ENCODE peak calls at places on chromosome 20, in five cellular contexts. One of them, this sample, is unnamed.
A peak's percentile ranks its signal among the peaks of the same experiment; 100 is the strongest.

GRCh38 chr20:25320035-25320800 is 70.4 kb downstream of the ABHD12 start:
- DNase-seq in lower lobe of right lung: no peak
- DNase-seq in lung: no peak
- DNase-seq in uterus: peak; percentile 5
- DNase-seq in cardiac muscle cell: no peak
- DNase-seq in this sample: no peak

GRCh38 chr20:37345339-37346231 is at the start of gene SRC:
- DNase-seq in lower lobe of right lung: peak; percentile 87
- DNase-seq in lung: peak; percentile 84
- DNase-seq in uterus: peak; percentile 87
- DNase-seq in cardiac muscle cell: peak; percentile 74
- DNase-seq in this sample: peak; percentile 91

GRCh38 chr20:24489193-24489592 is 19.8 kb downstream of the SYNDIG1 start:
- DNase-seq in lower lobe of right lung: no peak
- DNase-seq in lung: no peak
- DNase-seq in uterus: no peak
- DNase-seq in cardiac muscle cell: no peak
- DNase-seq in this sample: no peak

GRCh38 chr20:45853484-45853883 is 3.7 kb downstream of the ACOT8 start:
- DNase-seq in lower lobe of right lung: no peak
- DNase-seq in lung: no peak
- DNase-seq in uterus: no peak
- DNase-seq in cardiac muscle cell: no peak
- DNase-seq in this sample: no peak

GRCh38 chr20:36384022-36384619 is 78.0 kb downstream of the DLGAP4 start:
- DNase-seq in lower lobe of right lung: no peak
- DNase-seq in lung: no peak
- DNase-seq in uterus: no peak
- DNase-seq in cardiac muscle cell: peak; percentile 83
- DNase-seq in this sample: no peak

GRCh38 chr20:16260911-16261310 is 312.3 kb downstream of the KIF16B start:
- DNase-seq in lower lobe of right lung: no peak
- DNase-seq in lung: no peak
- DNase-seq in uterus: no peak
- DNase-seq in cardiac muscle cell: no peak
- DNase-seq in this sample: no peak

GRCh38 chr20:31547017-31547675 is 32.9 kb downstream of the HM13 start:
- DNase-seq in lower lobe of right lung: peak; percentile 87
- DNase-seq in lung: peak; percentile 81
- DNase-seq in uterus: peak; percentile 87
- DNase-seq in cardiac muscle cell: peak; percentile 87
- DNase-seq in this sample: peak; percentile 86

GRCh38 chr20:16608265-16608636 is 35.0 kb upstream of the KIF16B start:
- DNase-seq in lower lobe of right lung: no peak
- DNase-seq in lung: no peak
- DNase-seq in uterus: no peak
- DNase-seq in cardiac muscle cell: no peak
- DNase-seq in this sample: no peak

GRCh38 chr20:17660667-17661066 is 21.4 kb downstream of the RRBP1 start:
- DNase-seq in lower lobe of right lung: no peak
- DNase-seq in lung: no peak
- DNase-seq in uterus: peak; percentile 10
- DNase-seq in cardiac muscle cell: no peak
- DNase-seq in this sample: no peak

GRCh38 chr20:57069442-57069841 is 197.0 kb downstream of the BMP7 start:
- DNase-seq in lower lobe of right lung: no peak
- DNase-seq in lung: no peak
- DNase-seq in uterus: no peak
- DNase-seq in cardiac muscle cell: no peak
- DNase-seq in this sample: no peak

GRCh38 chr20:54049156-54049555 is 21.2 kb downstream of the BCAS1 start:
- DNase-seq in lower lobe of right lung: no peak
- DNase-seq in lung: no peak
- DNase-seq in uterus: no peak
- DNase-seq in cardiac muscle cell: no peak
- DNase-seq in this sample: no peak

GRCh38 chr20:61050491-61050890 is 201.6 kb upstream of the CDH4 start:
- DNase-seq in lower lobe of right lung: no peak
- DNase-seq in lung: no peak
- DNase-seq in uterus: no peak
- DNase-seq in cardiac muscle cell: no peak
- DNase-seq in this sample: no peak

GRCh38 chr20:57638173-57638894 is 18.1 kb upstream of the ZBP1 start:
- DNase-seq in lower lobe of right lung: peak; percentile 34
- DNase-seq in lung: peak; percentile 34
- DNase-seq in uterus: no peak
- DNase-seq in cardiac muscle cell: no peak
- DNase-seq in this sample: no peak

GRCh38 chr20:64080013-64080812 is at the start of gene OPRL1:
- DNase-seq in lower lobe of right lung: no peak
- DNase-seq in lung: no peak
- DNase-seq in uterus: no peak
- DNase-seq in cardiac muscle cell: no peak
- DNase-seq in this sample: no peak

GRCh38 chr20:32839227-32839981 is 19.3 kb upstream of the EFCAB8 start:
- DNase-seq in lower lobe of right lung: no peak
- DNase-seq in lung: no peak
- DNase-seq in uterus: no peak
- DNase-seq in cardiac muscle cell: no peak
- DNase-seq in this sample: no peak

GRCh38 chr20:62032606-62033368 is 32.9 kb downstream of the TAF4 start:
- DNase-seq in lower lobe of right lung: no peak
- DNase-seq in lung: no peak
- DNase-seq in uterus: no peak
- DNase-seq in cardiac muscle cell: no peak
- DNase-seq in this sample: no peak

GRCh38 chr20:32635764-32636163 is 38.0 kb downstream of the C20orf203 start:
- DNase-seq in lower lobe of right lung: no peak
- DNase-seq in lung: no peak
- DNase-seq in uterus: no peak
- DNase-seq in cardiac muscle cell: no peak
- DNase-seq in this sample: no peak

GRCh38 chr20:6450841-6451240 is 316.6 kb upstream of the BMP2 start:
- DNase-seq in lower lobe of right lung: no peak
- DNase-seq in lung: no peak
- DNase-seq in uterus: no peak
- DNase-seq in cardiac muscle cell: no peak
- DNase-seq in this sample: no peak

GRCh38 chr20:7744411-7744810 is 195.8 kb downstream of the HAO1 start:
- DNase-seq in lower lobe of right lung: no peak
- DNase-seq in lung: no peak
- DNase-seq in uterus: no peak
- DNase-seq in cardiac muscle cell: no peak
- DNase-seq in this sample: no peak

GRCh38 chr20:61440548-61441055 is 188.5 kb downstream of the CDH4 start:
- DNase-seq in lower lobe of right lung: no peak
- DNase-seq in lung: no peak
- DNase-seq in uterus: no peak
- DNase-seq in cardiac muscle cell: no peak
- DNase-seq in this sample: no peak

GRCh38 chr20:61688411-61688810 is 377.3 kb downstream of the TAF4 start:
- DNase-seq in lower lobe of right lung: peak; percentile 33
- DNase-seq in lung: no peak
- DNase-seq in uterus: no peak
- DNase-seq in cardiac muscle cell: no peak
- DNase-seq in this sample: no peak

GRCh38 chr20:50322703-50323131 is 132.1 kb downstream of the CEBPB start:
- DNase-seq in lower lobe of right lung: no peak
- DNase-seq in lung: no peak
- DNase-seq in uterus: no peak
- DNase-seq in cardiac muscle cell: no peak
- DNase-seq in this sample: no peak

GRCh38 chr20:50321797-50322480 is 131.3 kb downstream of the CEBPB start:
- DNase-seq in lower lobe of right lung: peak; percentile 80
- DNase-seq in lung: peak; percentile 66
- DNase-seq in uterus: peak; percentile 59
- DNase-seq in cardiac muscle cell: no peak
- DNase-seq in this sample: no peak

GRCh38 chr20:50318709-50319108 is 128.1 kb downstream of the CEBPB start:
- DNase-seq in lower lobe of right lung: no peak
- DNase-seq in lung: no peak
- DNase-seq in uterus: no peak
- DNase-seq in cardiac muscle cell: no peak
- DNase-seq in this sample: no peak

GRCh38 chr20:50320910-50321796 is 130.5 kb downstream of the CEBPB start:
- DNase-seq in lower lobe of right lung: peak; percentile 93
- DNase-seq in lung: peak; percentile 90
- DNase-seq in uterus: peak; percentile 97
- DNase-seq in cardiac muscle cell: peak; percentile 85
- DNase-seq in this sample: peak; percentile 72

GRCh38 chr20:50320005-50320909 is 129.6 kb downstream of the CEBPB start:
- DNase-seq in lower lobe of right lung: peak; percentile 45
- DNase-seq in lung: no peak
- DNase-seq in uterus: no peak
- DNase-seq in cardiac muscle cell: no peak
- DNase-seq in this sample: no peak
- H3K27ac ChIP-seq in lower lobe of right lung: peak overlapping the region; percentile 89
- H3K27ac ChIP-seq in lung: no peak overlapping the region
- H3K27ac ChIP-seq in uterus: peak overlapping the region; percentile 94
- H3K27ac ChIP-seq in cardiac muscle cell: peak overlapping the region; percentile 68
- H3K27ac ChIP-seq in this sample: no peak overlapping the region

GRCh38 chr20:58891076-58891685 is 38.7 kb downstream of the GNAS start:
- DNase-seq in lower lobe of right lung: peak; percentile 84
- DNase-seq in lung: peak; percentile 68
- DNase-seq in uterus: peak; percentile 79
- DNase-seq in cardiac muscle cell: peak; percentile 87
- DNase-seq in this sample: peak; percentile 82
- H3K27ac ChIP-seq in lower lobe of right lung: peak overlapping the region; percentile 91
- H3K27ac ChIP-seq in lung: peak overlapping the region; percentile 98
- H3K27ac ChIP-seq in uterus: peak overlapping the region; percentile 100
- H3K27ac ChIP-seq in cardiac muscle cell: peak overlapping the region; percentile 100
- H3K27ac ChIP-seq in this sample: peak overlapping the region; percentile 97

GRCh38 chr20:48826883-48827771 is 672 bp downstream of the PREX1 start:
- DNase-seq in lower lobe of right lung: peak; percentile 60
- DNase-seq in lung: no peak
- DNase-seq in uterus: no peak
- DNase-seq in cardiac muscle cell: peak; percentile 62
- DNase-seq in this sample: no peak
- H3K27ac ChIP-seq in lower lobe of right lung: peak overlapping the region; percentile 88
- H3K27ac ChIP-seq in lung: peak overlapping the region; percentile 41
- H3K27ac ChIP-seq in uterus: no peak overlapping the region
- H3K27ac ChIP-seq in cardiac muscle cell: no peak overlapping the region
- H3K27ac ChIP-seq in this sample: peak overlapping the region; percentile 68

GRCh38 chr20:34512266-34512954 is 3.8 kb upstream of the DYNLRB1 start:
- DNase-seq in lower lobe of right lung: no peak
- DNase-seq in lung: no peak
- DNase-seq in uterus: no peak
- DNase-seq in cardiac muscle cell: no peak
- DNase-seq in this sample: no peak
- H3K27ac ChIP-seq in lower lobe of right lung: peak overlapping the region; percentile 2
- H3K27ac ChIP-seq in lung: no peak overlapping the region
- H3K27ac ChIP-seq in uterus: no peak overlapping the region
- H3K27ac ChIP-seq in cardiac muscle cell: peak overlapping the region; percentile 30
- H3K27ac ChIP-seq in this sample: no peak overlapping the region

GRCh38 chr20:3174442-3175263 is 1.3 kb upstream of the LZTS3 start:
- DNase-seq in lower lobe of right lung: no peak
- DNase-seq in lung: no peak
- DNase-seq in uterus: no peak
- DNase-seq in cardiac muscle cell: no peak
- DNase-seq in this sample: no peak
- H3K27ac ChIP-seq in lower lobe of right lung: peak overlapping the region; percentile 84
- H3K27ac ChIP-seq in lung: peak overlapping the region; percentile 69
- H3K27ac ChIP-seq in uterus: peak overlapping the region; percentile 87
- H3K27ac ChIP-seq in cardiac muscle cell: no peak overlapping the region
- H3K27ac ChIP-seq in this sample: peak overlapping the region; percentile 74

DNA sequence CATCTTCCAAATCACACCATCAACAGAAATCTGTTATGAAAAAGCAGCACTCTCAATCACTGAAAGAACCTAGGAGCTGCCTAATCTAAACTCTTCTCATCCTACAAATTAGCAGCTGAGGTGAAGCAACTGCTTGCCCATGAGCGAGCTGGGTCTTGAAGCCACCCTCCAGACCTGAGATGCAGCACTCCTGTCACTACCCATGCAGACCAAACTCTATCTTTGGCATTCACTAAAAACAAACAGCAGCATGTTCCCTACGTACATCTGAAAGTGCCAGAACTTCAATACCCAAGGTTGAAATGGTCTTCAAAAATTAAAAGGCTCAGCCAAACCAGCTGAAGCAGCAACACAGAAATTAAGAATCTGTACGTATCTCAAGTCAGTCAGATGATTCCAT is 14.3 kb downstream of the ADNP start:
- DNase-seq in lower lobe of right lung: no peak
- DNase-seq in lung: no peak
- DNase-seq in uterus: no peak
- DNase-seq in cardiac muscle cell: no peak
- DNase-seq in this sample: no peak
- H3K27ac ChIP-seq in lower lobe of right lung: no peak overlapping the region
- H3K27ac ChIP-seq in lung: no peak overlapping the region
- H3K27ac ChIP-seq in uterus: peak overlapping the region; percentile 38
- H3K27ac ChIP-seq in cardiac muscle cell: peak overlapping the region; percentile 76
- H3K27ac ChIP-seq in this sample: no peak overlapping the region

This sample was measured in heart left ventricle.